ENCODE peak calls at places on chromosomes 5 and 9, in six cellular contexts. C is astrocyte, H is Karpas-422, K is SJSA1, B is lower lobe of right lung, N is Peyer's patch. E is an unnamed sample.

GRCh38 chr9:133595910-133596309 is 13.3 kb downstream of the FAM163B start:
- DNase-seq in K (no peak), B (no peak), H (no peak), C (no peak), N (no peak), E (no peak)

GRCh38 chr9:133488686-133489252 is 9.9 kb upstream of the SLC2A6 start:
- DNase-seq in K (no peak), B (peak; percentile 32), H (no peak), N (no peak), C (no peak), E (peak; percentile 43)

GRCh38 chr5:65791721-65792698 is 70.0 kb downstream of the NLN start:
- DNase-seq in B (no peak), N (no peak), C (peak; percentile 59), H (no peak), K (no peak), E (no peak)

GRCh38 chr5:67494186-67494842 is 297.7 kb upstream of the CD180 start:
- DNase-seq in H (no peak), B (no peak), K (no peak), N (no peak), C (no peak), E (peak; percentile 50)

GRCh38 chr9:132631280-132631679 is 38.5 kb downstream of the DDX31 start:
- DNase-seq in K (peak; percentile 71), C (peak; percentile 77), N (no peak), B (no peak), H (no peak), E (no peak)

GRCh38 chr9:81083062-81083461 is 606.3 kb downstream of the TLE1 start:
- DNase-seq in B (no peak), C (peak; percentile 14), K (peak; percentile 36), N (no peak), H (no peak), E (no peak)

GRCh38 chr9:89755835-89756234 is 151.0 kb downstream of the GADD45G start:
- DNase-seq in H (no peak), B (no peak), K (no peak), C (peak; percentile 56), N (no peak), E (no peak)

GRCh38 chr9:128685636-128686489 is 3.2 kb upstream of the SET start:
- DNase-seq in K (no peak), H (no peak), N (peak; percentile 70), C (no peak), B (peak; percentile 57), E (peak; percentile 48)

GRCh38 chr9:133437753-133438531 is 15.8 kb downstream of the ADAMTS13 start:
- DNase-seq in B (no peak), H (peak; percentile 78), C (no peak), K (no peak), N (no peak), E (no peak)

GRCh38 chr9:126802343-126803059 is 2.3 kb upstream of the ZBTB43 start:
- DNase-seq in N (no peak), B (no peak), C (no peak), H (no peak), K (no peak), E (no peak)

GRCh38 chr5:138753794-138754698 is 821 bp downstream of the CTNNA1 start:
- DNase-seq in B (peak; percentile 96), N (peak; percentile 58), K (peak; percentile 96), H (no peak), C (peak; percentile 86), E (peak; percentile 94)

GRCh38 chr9:120877276-120878034 is 467 bp upstream of the PHF19 start:
- DNase-seq in N (peak; percentile 62), C (peak; percentile 33), B (peak; percentile 75), K (peak; percentile 54), H (peak; percentile 93), E (peak; percentile 70)

GRCh38 chr5:154577449-154577848 is 99.4 kb upstream of the HAND1 start:
- DNase-seq in K (no peak), N (no peak), B (no peak), H (peak; percentile 11), C (no peak), E (no peak)

GRCh38 chr5:24509943-24510342 is 134.8 kb downstream of the CDH10 start:
- DNase-seq in H (no peak), K (no peak), N (no peak), C (no peak), B (no peak), E (no peak)

GRCh38 chr5:157283434-157283833 is 17.5 kb downstream of the CYFIP2 start:
- DNase-seq in N (peak; percentile 59), B (no peak), K (no peak), C (no peak), H (peak; percentile 93), E (no peak)

GRCh38 chr5:112479418-112479817 is 60.3 kb upstream of the EPB41L4A start:
- DNase-seq in N (no peak), B (no peak), K (no peak), H (no peak), C (peak; percentile 54), E (no peak)

GRCh38 chr9:127863179-127863578 is 8.7 kb upstream of the ENG start:
- DNase-seq in K (no peak), B (no peak), C (no peak), N (no peak), H (no peak), E (no peak)

GRCh38 chr5:139848508-139849100 is 53.0 kb downstream of the PSD2 start:
- DNase-seq in B (no peak), N (peak; percentile 22), C (no peak), K (no peak), H (no peak), E (peak; percentile 57)

GRCh38 chr5:36494756-36495637 is 111.4 kb upstream of the SLC1A3 start:
- DNase-seq in B (no peak), C (peak; percentile 89), N (no peak), K (peak; percentile 25), H (no peak), E (no peak)

GRCh38 chr5:31833005-31833404 is 194.1 kb downstream of the PDZD2 start:
- DNase-seq in B (no peak), C (peak; percentile 22), K (no peak), H (no peak), N (no peak), E (no peak)

GRCh38 chr5:112417931-112418358 is 1.1 kb downstream of the EPB41L4A start:
- DNase-seq in N (peak; percentile 26), B (peak; percentile 65), C (peak; percentile 4), K (peak; percentile 20), H (no peak), E (peak; percentile 57)

DNA sequence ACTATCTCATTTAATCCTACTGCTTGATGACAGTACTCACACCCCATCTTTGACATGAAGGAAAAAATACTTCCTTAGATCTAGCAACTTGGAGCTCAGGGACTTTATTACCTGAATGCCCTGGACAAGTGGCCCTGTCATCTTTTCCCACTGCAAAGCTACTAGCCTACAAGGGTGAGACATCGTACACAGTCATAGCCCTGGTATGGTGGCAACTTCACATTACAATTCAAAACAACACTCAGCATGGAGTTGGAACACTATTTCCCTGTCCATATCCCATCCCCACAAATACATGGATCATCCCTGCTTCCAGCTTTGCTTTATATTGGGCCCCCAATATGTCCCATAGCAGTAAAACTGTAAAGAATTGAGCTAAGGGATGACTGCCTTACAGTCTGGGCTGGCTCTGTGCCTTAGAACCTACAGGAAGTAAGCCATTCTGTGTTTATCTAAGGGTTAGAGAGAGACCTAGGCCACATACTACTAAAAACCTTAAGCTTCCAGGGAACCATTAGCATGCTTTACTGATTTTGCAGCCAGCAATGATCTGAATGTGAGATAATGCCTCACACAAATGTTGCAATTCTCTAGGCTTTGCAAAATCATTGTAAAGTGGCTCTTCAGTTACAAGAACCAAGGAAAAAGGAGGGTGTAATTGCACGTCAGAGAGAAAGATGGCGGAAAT is 55.9 kb downstream of the OTULIN start:
- DNase-seq in K (peak; percentile 15), N (no peak), B (no peak), C (peak; percentile 66), H (no peak), E (no peak)
- H3K36me3 ChIP-seq in K (peaks cover 8% of the 10 kb centered on the region), N (peaks cover 15% of the 10 kb centered on the region), B (peaks cover 28% of the 10 kb centered on the region), C (peaks cover 4% of the 10 kb centered on the region), H (no peaks in the 10 kb centered on the region), E (peaks cover 10% of the 10 kb centered on the region)

GRCh38 chr5:141392429-141393198 is at the start of gene PCDHGA8:
- DNase-seq in H (no peak), N (no peak), C (no peak), B (no peak), K (no peak), E (no peak)
- H3K9me3 ChIP-seq in H (peaks cover 19% of the 10 kb centered on the region), N (peaks cover 62% of the 10 kb centered on the region), C (peaks cover 47% of the 10 kb centered on the region), B (peaks cover 77% of the 10 kb centered on the region), K (peaks cover 40% of the 10 kb centered on the region), E (peaks cover 11% of the 10 kb centered on the region)

GRCh38 chr5:38772471-38772870 is 73.3 kb upstream of the OSMR start:
- DNase-seq in N (no peak), C (no peak), B (no peak), H (no peak), K (no peak), E (no peak)
- H3K4me3 ChIP-seq in N (no peak overlapping the region), C (no peak overlapping the region), B (no peak overlapping the region), H (no peak overlapping the region), K (no peak overlapping the region), E (no peak overlapping the region)

GRCh38 chr5:180802325-180803180 is at the start of gene MGAT1:
- DNase-seq in K (peak; percentile 89), H (peak; percentile 88), B (peak; percentile 92), C (peak; percentile 59), N (peak; percentile 88), E (peak; percentile 91)

GRCh38 chr5:180801596-180802324 is 846 bp downstream of the MGAT1 start:
- DNase-seq in N (peak; percentile 7), C (no peak), H (no peak), B (no peak), K (no peak), E (no peak)

GRCh38 chr5:180806351-180807011 is 3.9 kb upstream of the MGAT1 start:
- DNase-seq in B (no peak), N (no peak), C (no peak), H (no peak), K (no peak), E (no peak)

GRCh38 chr5:180803181-180804128 is 849 bp upstream of the MGAT1 start:
- DNase-seq in K (no peak), B (peak; percentile 93), N (peak; percentile 97), C (no peak), H (peak; percentile 60), E (peak; percentile 86)

DNA sequence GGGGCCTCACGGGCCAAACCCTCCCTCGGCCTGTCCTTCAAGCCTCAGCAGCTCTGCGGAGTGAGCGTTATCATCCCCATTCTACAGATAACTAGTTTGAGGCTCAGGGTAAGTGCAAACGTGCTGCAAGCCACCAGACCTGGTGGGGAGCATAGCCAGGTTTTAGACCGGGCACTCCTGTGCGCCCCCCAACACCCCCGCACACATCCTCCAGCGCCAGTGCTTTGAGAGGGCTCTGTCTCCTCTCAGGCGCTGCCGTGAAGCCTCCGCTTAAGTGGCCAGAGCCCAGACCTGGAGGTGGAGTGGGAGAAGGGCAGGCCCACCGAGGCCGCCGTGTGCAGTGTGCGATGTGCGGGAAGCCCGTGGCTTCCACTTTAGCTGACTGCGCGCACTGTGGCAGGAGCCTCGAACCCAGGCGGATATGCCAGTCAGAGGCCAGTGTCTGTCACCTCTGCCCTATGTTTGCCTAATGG is 1.6 kb upstream of the MGAT1 start:
- DNase-seq in H (no peak), N (peak; percentile 25), K (no peak), B (no peak), C (no peak), E (no peak)
- H3K36me3 ChIP-seq in H (no peaks in the 10 kb centered on the region), N (no peaks in the 10 kb centered on the region), K (peaks cover 30% of the 10 kb centered on the region), B (peaks cover 33% of the 10 kb centered on the region), C (no peaks in the 10 kb centered on the region), E (no peaks in the 10 kb centered on the region)